ENCODE peak calls at places on chromosomes 11 and 22, in nine cellular contexts. E is NCI-H2081; Y is lower leg skin; H is GM12865; M is activated CD8-positive, alpha-beta memory T cell treated with anti-CD3 and anti-CD28 coated beads for 48 hours; Q is GM18507; G is AG09319; J is RPMI8226; R is activated CD4-positive, CD25-positive, alpha-beta regulatory T cell. D is an unnamed sample.
A peak's percentile ranks its signal among the peaks of the same experiment; 100 is the strongest.

GRCh38 chr11:65427691-65428577 is 5.3 kb downstream of the NEAT1 start:
- DNase-seq in E (no peak), Y (peak; percentile 87), H (peak; percentile 74), M (no peak), Q (no peak), G (peak; percentile 78), J (peak; percentile 83), R (no peak), D (no peak)

GRCh38 chr11:78138694-78139421 is 568 bp downstream of the ALG8 start:
- DNase-seq in E (no peak), Y (peak; percentile 67), H (peak; percentile 64), M (peak; percentile 5), Q (no peak), G (no peak), J (peak; percentile 47), R (no peak), D (peak; percentile 79)

GRCh38 chr11:65375012-65375411 is 7.4 kb downstream of the SLC25A45 start:
- DNase-seq in E (no peak), Y (no peak), H (no peak), M (no peak), Q (no peak), G (no peak), J (no peak), R (no peak), D (no peak)

GRCh38 chr11:47523491-47524199 is 29.3 kb downstream of the CELF1 start:
- DNase-seq in E (no peak), Y (no peak), H (peak; percentile 54), M (no peak), Q (no peak), G (no peak), J (peak; percentile 34), R (no peak), D (no peak)

GRCh38 chr11:10327254-10327653 is 22.4 kb downstream of the ADM start:
- DNase-seq in E (no peak), Y (no peak), H (no peak), M (no peak), Q (no peak), G (no peak), J (no peak), R (no peak), D (no peak)

GRCh38 chr11:129119036-129119435 is 73.1 kb downstream of the ARHGAP32 start:
- DNase-seq in E (no peak), Y (no peak), H (no peak), M (no peak), Q (no peak), G (no peak), J (no peak), R (no peak), D (no peak)

GRCh38 chr22:28922540-28923244 is 39.3 kb downstream of the ZNRF3 start:
- DNase-seq in E (no peak), Y (peak; percentile 42), H (no peak), M (no peak), Q (no peak), G (no peak), J (no peak), R (no peak), D (no peak)

GRCh38 chr11:35487532-35488078 is 37.8 kb downstream of the PAMR1 start:
- DNase-seq in E (peak; percentile 43), Y (no peak), H (no peak), M (no peak), Q (no peak), G (no peak), J (no peak), R (no peak), D (no peak)

GRCh38 chr11:121194731-121195596 is 93.9 kb downstream of the TECTA start:
- DNase-seq in E (peak; percentile 71), Y (no peak), H (peak; percentile 82), M (peak; percentile 3), Q (peak; percentile 26), G (peak; percentile 25), J (peak; percentile 64), R (peak; percentile 16), D (peak; percentile 56)

GRCh38 chr11:18457435-18457834 is 1.8 kb downstream of the LDHAL6A start:
- DNase-seq in E (no peak), Y (no peak), H (no peak), M (no peak), Q (no peak), G (no peak), J (no peak), R (no peak), D (no peak)

GRCh38 chr11:123559418-123559817 is 95.0 kb downstream of the SCN3B start:
- DNase-seq in E (no peak), Y (no peak), H (no peak), M (no peak), Q (no peak), G (no peak), J (no peak), R (no peak), D (peak; percentile 28)

GRCh38 chr11:44304091-44305084 is 5.6 kb downstream of the ALX4 start:
- DNase-seq in E (no peak), Y (no peak), H (no peak), M (no peak), Q (no peak), G (no peak), J (peak; percentile 20), R (no peak), D (no peak)

GRCh38 chr22:27997538-27997937 is 78.5 kb upstream of the PITPNB start:
- DNase-seq in E (no peak), Y (no peak), H (peak; percentile 26), M (no peak), Q (no peak), G (no peak), J (no peak), R (no peak), D (no peak)

GRCh38 chr11:31757245-31757835 is 53.8 kb downstream of the PAX6 start:
- DNase-seq in E (no peak), Y (no peak), H (no peak), M (no peak), Q (no peak), G (no peak), J (no peak), R (no peak), D (peak; percentile 64)

GRCh38 chr11:41446107-41446506 is 13.3 kb downstream of the LRRC4C start:
- DNase-seq in E (no peak), Y (no peak), H (no peak), M (no peak), Q (no peak), G (no peak), J (no peak), R (no peak), D (no peak)

GRCh38 chr22:44576311-44577260 is 78.6 kb upstream of the RTL6 start:
- DNase-seq in E (no peak), Y (peak; percentile 74), H (no peak), M (no peak), Q (no peak), G (no peak), J (no peak), R (no peak), D (no peak)

GRCh38 chr22:48035897-48036296 is 1273.4 kb downstream of the TBC1D22A start:
- DNase-seq in E (no peak), Y (peak; percentile 50), H (no peak), M (no peak), Q (no peak), G (no peak), J (no peak), R (no peak), D (no peak)

GRCh38 chr22:26318975-26319374 is 110.1 kb upstream of the ASPHD2 start:
- DNase-seq in E (no peak), Y (peak; percentile 49), H (peak; percentile 7), M (no peak), Q (no peak), G (no peak), J (no peak), R (no peak), D (no peak)

GRCh38 chr11:47961383-47961782 is 19.0 kb upstream of the PTPRJ start:
- DNase-seq in E (no peak), Y (no peak), H (no peak), M (no peak), Q (no peak), G (no peak), J (no peak), R (no peak), D (peak; percentile 13)